ENCODE peak calls at places on chromosome 2, in seven cellular contexts. I is C1 segment of cervical spinal cord, G is endothelial cell, K is Caki2, M is AG08396, V is GM10248, J is choroid plexus epithelial cell. Y is an unnamed sample.
A peak's percentile ranks its signal among the peaks of the same experiment; 100 is the strongest.

GRCh38 chr2:40282428-40282827 is 169.5 kb downstream of the SLC8A1 start:
- DNase-seq in I (no peak), G (no peak), K (no peak), M (no peak), V (no peak), J (no peak), Y (no peak)

GRCh38 chr2:229153307-229153706 is 117.8 kb downstream of the PID1 start:
- DNase-seq in I (no peak), G (no peak), K (no peak), M (no peak), V (no peak), J (no peak), Y (no peak)

GRCh38 chr2:148989882-148990493 is 48.5 kb upstream of the LYPD6B start:
- DNase-seq in I (peak; percentile 19), G (peak; percentile 46), K (peak; percentile 45), M (peak; percentile 76), V (peak; percentile 62), J (peak; percentile 95), Y (peak; percentile 73)

GRCh38 chr2:26850002-26850431 is 2.1 kb downstream of the DPYSL5 start:
- DNase-seq in I (no peak), G (no peak), K (no peak), M (no peak), V (no peak), J (no peak), Y (no peak)

GRCh38 chr2:193584522-193584938 is 1389.8 kb upstream of the TMEFF2 start:
- DNase-seq in I (no peak), G (peak; percentile 21), K (peak; percentile 41), M (no peak), V (peak; percentile 31), J (peak; percentile 71), Y (peak; percentile 50)

GRCh38 chr2:161416294-161416632 is at the start of gene TBR1:
- DNase-seq in I (no peak), G (no peak), K (no peak), M (no peak), V (peak; percentile 26), J (no peak), Y (no peak)

GRCh38 chr2:47479863-47480262 is 76.9 kb downstream of the MSH2 start:
- DNase-seq in I (no peak), G (no peak), K (no peak), M (no peak), V (no peak), J (no peak), Y (no peak)

GRCh38 chr2:174914894-174915760 is 90.1 kb downstream of the CHN1 start:
- DNase-seq in I (no peak), G (no peak), K (no peak), M (no peak), V (no peak), J (peak; percentile 20), Y (no peak)

GRCh38 chr2:10194021-10194820 is 71.7 kb downstream of the RRM2 start:
- DNase-seq in I (no peak), G (no peak), K (no peak), M (peak; percentile 68), V (no peak), J (no peak), Y (no peak)

GRCh38 chr2:216104691-216105090 is 4.5 kb upstream of the XRCC5 start:
- DNase-seq in I (no peak), G (no peak), K (no peak), M (no peak), V (no peak), J (no peak), Y (no peak)